ENCODE peak calls at places on chromosomes 3 and 15, in four cellular contexts. J is HepG2, D is GM12878, U is K562. M is an unnamed sample.
A peak's percentile ranks its signal among the peaks of the same experiment; 100 is the strongest.

GRCh38 chr3:149646181-149646766 is 11.6 kb downstream of the WWTR1 start:
- DNase-seq in J (no peak), D (no peak), U (peak; percentile 29), M (no peak)

GRCh38 chr3:193029800-193030199 is 112.1 kb upstream of the MB21D2 start:
- DNase-seq in J (no peak), D (no peak), U (no peak), M (no peak)

GRCh38 chr3:194906229-194906629 is 220.5 kb downstream of the FAM43A start:
- DNase-seq in J (peak; percentile 29), D (no peak), U (no peak), M (no peak)

GRCh38 chr15:47794266-47794914 is 77.1 kb downstream of the SEMA6D start:
- DNase-seq in J (no peak), D (no peak), U (no peak), M (no peak)

GRCh38 chr15:74438696-74439316 is 5.0 kb upstream of the SEMA7A start:
- DNase-seq in J (peak; percentile 69), D (peak; percentile 55), U (peak; percentile 87), M (peak; percentile 85)

GRCh38 chr3:156973954-156974353 is 147.8 kb downstream of the LEKR1 start:
- DNase-seq in J (no peak), D (no peak), U (no peak), M (no peak)

GRCh38 chr3:191696356-191696755 is 235.4 kb downstream of the PYDC2 start:
- DNase-seq in J (no peak), D (no peak), U (no peak), M (no peak)

GRCh38 chr3:114496021-114496434 is 202.2 kb downstream of the TIGIT start:
- DNase-seq in J (peak; percentile 10), D (no peak), U (no peak), M (no peak)

GRCh38 chr3:156379327-156379726 is 175.6 kb downstream of the SSR3 start:
- DNase-seq in J (no peak), D (no peak), U (no peak), M (no peak)

GRCh38 chr3:96478496-96478895 is 335.9 kb upstream of the EPHA6 start:
- DNase-seq in J (no peak), D (no peak), U (no peak), M (no peak)

GRCh38 chr3:142270407-142270806 is 45.0 kb upstream of the GK5 start:
- DNase-seq in J (no peak), D (no peak), U (no peak), M (no peak)

GRCh38 chr3:177813322-177813721 is 616.0 kb upstream of the TBL1XR1 start:
- DNase-seq in J (peak; percentile 23), D (no peak), U (no peak), M (no peak)
- TF ChIP-seq FOXK2 in J (no peak), D (no peak), U (no peak), M (no peak)

GRCh38 chr15:34708422-34708821 is 46.4 kb downstream of the GJD2 start:
- DNase-seq in J (peak; percentile 28), D (no peak), U (peak; percentile 78), M (peak; percentile 12)
- TF ChIP-seq FOXK2 in J (no peak), D (no peak), U (no peak), M (no peak)

GRCh38 chr15:28992340-28992864 is 106.6 kb downstream of the APBA2 start:
- DNase-seq in J (no peak), D (no peak), U (no peak), M (no peak)
- TF ChIP-seq FOXK2 in J (no peak), D (no peak), U (no peak), M (no peak)

DNA sequence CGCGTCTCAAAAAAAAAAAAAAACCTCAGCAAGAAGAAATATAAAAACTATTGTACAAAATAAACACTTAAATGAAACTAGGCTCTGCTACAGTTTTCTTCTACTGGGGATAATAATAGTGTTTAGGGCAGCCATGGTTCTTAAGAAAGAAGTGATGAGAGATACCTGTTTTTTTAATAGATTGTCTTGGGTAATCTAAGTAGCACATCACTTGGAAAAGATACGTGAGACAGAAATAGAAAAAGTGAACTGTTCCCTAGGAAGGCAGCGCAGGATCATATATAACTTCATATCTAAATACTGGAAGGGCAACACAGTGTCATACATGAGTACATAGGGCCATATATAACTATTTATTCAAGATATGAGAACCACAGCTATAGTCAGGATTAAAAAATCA is 11.9 kb downstream of the GOLGB1 start:
- DNase-seq in J (no peak), D (no peak), U (no peak), M (no peak)
- TF ChIP-seq FOXK2 in J (no peak), D (no peak), U (no peak), M (no peak)

DNA sequence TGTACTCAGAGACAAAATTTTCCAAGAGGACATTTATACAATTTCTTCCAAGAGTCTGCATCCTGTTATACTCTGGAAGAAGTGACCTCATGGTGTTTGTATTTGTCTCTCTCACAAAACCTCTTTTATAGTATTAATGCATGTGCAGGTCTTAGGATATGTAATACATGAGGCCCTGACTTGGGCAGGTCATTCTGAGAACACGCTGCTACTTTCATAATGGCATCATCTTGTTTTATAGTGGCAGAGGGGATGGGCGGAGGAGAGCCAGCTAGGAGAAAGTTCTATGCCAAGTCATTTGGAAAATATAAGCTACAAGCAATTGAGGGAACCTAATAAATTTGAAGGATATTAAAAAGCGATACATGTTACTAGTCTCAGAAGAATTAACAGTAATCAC is 72.1 kb upstream of the P3H2 start:
- DNase-seq in J (no peak), D (no peak), U (no peak), M (no peak)
- TF ChIP-seq FOXK2 in J (no peak), D (no peak), U (no peak), M (no peak)

DNA sequence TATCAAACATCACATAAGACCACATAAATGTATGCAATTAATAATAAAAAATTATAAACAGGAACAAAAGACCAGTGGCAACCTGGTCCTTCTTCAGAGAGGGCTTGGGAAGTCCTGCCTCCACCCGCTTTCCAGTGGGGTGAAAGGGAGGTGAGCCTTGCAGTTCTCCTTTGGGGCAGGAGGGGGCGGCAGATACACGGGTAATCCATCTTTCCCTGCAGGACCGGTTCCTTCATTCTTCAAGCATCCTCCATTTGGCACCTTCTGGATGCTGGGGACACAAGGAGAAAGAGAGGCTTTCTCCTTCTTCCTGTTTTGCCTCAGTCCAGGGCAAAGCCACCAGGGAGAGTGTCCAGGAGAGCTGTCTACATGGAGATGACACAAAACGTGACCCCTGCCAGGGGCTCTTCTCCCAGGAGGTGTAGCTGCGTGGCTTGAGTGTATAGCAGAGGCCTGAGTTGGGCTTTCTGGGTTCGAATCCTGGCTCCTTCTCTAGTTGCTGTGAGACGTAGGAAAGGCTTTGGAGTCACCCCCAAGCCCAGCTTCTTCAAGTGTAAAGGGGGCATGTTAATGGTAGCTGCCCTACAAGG is 23.2 kb downstream of the RPLP1 start:
- DNase-seq in J (peak; percentile 33), D (no peak), U (peak; percentile 75), M (peak; percentile 82)
- TF ChIP-seq FOXK2 in J (no peak), D (no peak), U (no peak), M (no peak)

GRCh38 chr3:87361271-87361670 is 84.9 kb upstream of the POU1F1 start:
- DNase-seq in J (no peak), D (no peak), U (no peak), M (no peak)
- TF ChIP-seq FOXK2 in J (no peak), D (no peak), U (no peak), M (no peak)

GRCh38 chr15:63583027-63583426 is 14.2 kb upstream of the FBXL22 start:
- DNase-seq in J (no peak), D (no peak), U (no peak), M (no peak)
- TF ChIP-seq FOXK2 in J (no peak), D (no peak), U (no peak), M (no peak)

GRCh38 chr3:165644331-165644730 is 192.9 kb downstream of the BCHE start:
- DNase-seq in J (no peak), D (no peak), U (no peak), M (no peak)
- TF ChIP-seq FOXK2 in J (no peak), D (no peak), U (no peak), M (no peak)

M was measured in HEK293T.